ENCODE peak calls at places on chromosomes 5 and 9, in nine cellular contexts. V is cerebellum; B is GM19239; S is effector memory CD4-positive, alpha-beta T cell; O is activated T-cell treated with anti-CD3 and anti-CD28 coated beads for 24 hours; P is ELR; T is brain microvascular endothelial cell; E is progenitor cell of endocrine pancreas; W is endothelial cell. D is an unnamed sample.

GRCh38 chr9:98809311-98810105 is 2.0 kb downstream of the GALNT12 start:
- DNase-seq in V (no peak), B (no peak), S (no peak), O (no peak), P (no peak), T (peak), E (no peak), W (peak), D (no peak)

GRCh38 chr9:84343111-84343521 is 2.6 kb upstream of the SLC28A3 start:
- DNase-seq in V (no peak), B (no peak), S (no peak), O (no peak), P (peak), T (peak), E (no peak), W (no peak), D (no peak)

GRCh38 chr9:81578606-81579005 is 110.7 kb downstream of the TLE1 start:
- DNase-seq in V (no peak), B (no peak), S (no peak), O (no peak), P (no peak), T (no peak), E (no peak), W (no peak), D (no peak)

GRCh38 chr5:172008689-172009141 is 2.3 kb upstream of the FBXW11 start:
- DNase-seq in V (no peak), B (no peak), S (no peak), O (no peak), P (no peak), T (peak), E (no peak), W (no peak), D (no peak)

GRCh38 chr9:134062461-134063087 is 5.3 kb downstream of the BRD3 start:
- DNase-seq in V (no peak), B (no peak), S (no peak), O (no peak), P (no peak), T (no peak), E (no peak), W (no peak), D (no peak)

GRCh38 chr5:1105350-1106265 is 6.3 kb downstream of the SLC12A7 start:
- DNase-seq in V (no peak), B (peak), S (peak), O (peak), P (no peak), T (no peak), E (no peak), W (no peak), D (peak)

GRCh38 chr9:23563497-23563896 is 262.5 kb downstream of the ELAVL2 start:
- DNase-seq in V (no peak), B (no peak), S (no peak), O (no peak), P (no peak), T (no peak), E (no peak), W (no peak), D (no peak)

GRCh38 chr9:36041491-36041890 is 4.8 kb downstream of the RECK start:
- DNase-seq in V (no peak), B (no peak), S (no peak), O (no peak), P (no peak), T (no peak), E (no peak), W (no peak), D (no peak)

GRCh38 chr9:134662143-134662876 is 20.7 kb downstream of the COL5A1 start:
- DNase-seq in V (no peak), B (no peak), S (no peak), O (no peak), P (peak), T (peak), E (no peak), W (no peak), D (no peak)

GRCh38 chr5:101102506-101102905 is 199.4 kb upstream of the ST8SIA4 start:
- DNase-seq in V (no peak), B (no peak), S (no peak), O (no peak), P (peak), T (no peak), E (no peak), W (no peak), D (no peak)

GRCh38 chr5:154311362-154311761 is 120.8 kb downstream of the GALNT10 start:
- DNase-seq in V (no peak), B (peak), S (no peak), O (no peak), P (no peak), T (no peak), E (no peak), W (no peak), D (no peak)

GRCh38 chr9:2269778-2270177 is 254.6 kb downstream of the SMARCA2 start:
- DNase-seq in V (no peak), B (no peak), S (no peak), O (no peak), P (no peak), T (no peak), E (no peak), W (no peak), D (no peak)

GRCh38 chr9:99970481-99970880 is 64.0 kb downstream of the STX17 start:
- DNase-seq in V (no peak), B (no peak), S (no peak), O (no peak), P (no peak), T (no peak), E (no peak), W (no peak), D (no peak)

GRCh38 chr9:23160491-23160890 is 665.5 kb downstream of the ELAVL2 start:
- DNase-seq in V (no peak), B (no peak), S (no peak), O (no peak), P (no peak), T (no peak), E (no peak), W (no peak), D (no peak)

GRCh38 chr9:108569624-108570023 is 286.2 kb downstream of the ACTL7B start:
- DNase-seq in V (no peak), B (no peak), S (no peak), O (no peak), P (peak), T (peak), E (no peak), W (no peak), D (no peak)